ENCODE peak calls at places on chromosomes 6 and 20, in four cellular contexts. One of them, this sample, is unnamed. For H3K4me1, the result is how much of the 10 kb centered on the place peaks cover.

GRCh38 chr6:36160147-36160760 is 29.9 kb downstream of the MAPK13 start:
- DNase-seq in Panc1: no peak
- DNase-seq in PC-3: no peak
- DNase-seq in heart right ventricle: no peak
- DNase-seq in this sample: no peak

GRCh38 chr6:73328790-73329189 is 25.3 kb downstream of the DPPA5 start:
- DNase-seq in Panc1: no peak
- DNase-seq in PC-3: no peak
- DNase-seq in heart right ventricle: no peak
- DNase-seq in this sample: no peak

GRCh38 chr20:58907481-58908137 is 55.1 kb downstream of the GNAS start:
- DNase-seq in Panc1: peak
- DNase-seq in PC-3: peak
- DNase-seq in heart right ventricle: peak
- DNase-seq in this sample: no peak

GRCh38 chr6:3751730-3752537 is 421 bp upstream of the PXDC1 start:
- DNase-seq in Panc1: no peak
- DNase-seq in PC-3: peak
- DNase-seq in heart right ventricle: peak
- DNase-seq in this sample: peak

GRCh38 chr20:35447082-35447789 is 8.2 kb upstream of the CEP250 start:
- DNase-seq in Panc1: peak
- DNase-seq in PC-3: peak
- DNase-seq in heart right ventricle: peak
- DNase-seq in this sample: peak

GRCh38 chr20:62598761-62599194 is 43.5 kb upstream of the SLCO4A1 start:
- DNase-seq in Panc1: no peak
- DNase-seq in PC-3: peak
- DNase-seq in heart right ventricle: no peak
- DNase-seq in this sample: no peak

GRCh38 chr20:20237093-20237959 is 130.6 kb upstream of the INSM1 start:
- DNase-seq in Panc1: peak
- DNase-seq in PC-3: peak
- DNase-seq in heart right ventricle: no peak
- DNase-seq in this sample: no peak

GRCh38 chr20:2237059-2237458 is 58.7 kb upstream of the TGM3 start:
- DNase-seq in Panc1: peak
- DNase-seq in PC-3: peak
- DNase-seq in heart right ventricle: peak
- DNase-seq in this sample: no peak

GRCh38 chr6:24323632-24324337 is 34.1 kb downstream of the DCDC2 start:
- DNase-seq in Panc1: no peak
- DNase-seq in PC-3: peak
- DNase-seq in heart right ventricle: no peak
- DNase-seq in this sample: no peak

GRCh38 chr6:167501831-167502385 is 177.0 kb downstream of the TTLL2 start:
- DNase-seq in Panc1: peak
- DNase-seq in PC-3: peak
- DNase-seq in heart right ventricle: no peak
- DNase-seq in this sample: no peak

GRCh38 chr20:11274137-11274536 is 600.3 kb upstream of the JAG1 start:
- DNase-seq in Panc1: peak
- DNase-seq in PC-3: peak
- DNase-seq in heart right ventricle: no peak
- DNase-seq in this sample: no peak

GRCh38 chr6:53718597-53719460 is 53.3 kb upstream of the KLHL31 start:
- DNase-seq in Panc1: peak
- DNase-seq in PC-3: peak
- DNase-seq in heart right ventricle: no peak
- DNase-seq in this sample: no peak

GRCh38 chr6:36754582-36755434 is 57.2 kb downstream of the RAB44 start:
- DNase-seq in Panc1: no peak
- DNase-seq in PC-3: no peak
- DNase-seq in heart right ventricle: no peak
- DNase-seq in this sample: no peak

GRCh38 chr6:67221226-67221625 is 1413.9 kb upstream of the ADGRB3 start:
- DNase-seq in Panc1: no peak
- DNase-seq in PC-3: peak
- DNase-seq in heart right ventricle: no peak
- DNase-seq in this sample: no peak

GRCh38 chr6:44123544-44123943 is 3.7 kb downstream of the MRPL14 start:
- DNase-seq in Panc1: no peak
- DNase-seq in PC-3: no peak
- DNase-seq in heart right ventricle: no peak
- DNase-seq in this sample: no peak

GRCh38 chr6:43982084-43982625 is 145.1 kb downstream of the MRPL14 start:
- DNase-seq in Panc1: no peak
- DNase-seq in PC-3: no peak
- DNase-seq in heart right ventricle: no peak
- DNase-seq in this sample: no peak

GRCh38 chr6:37142047-37142614 is 27.8 kb upstream of the PIM1 start:
- DNase-seq in Panc1: no peak
- DNase-seq in PC-3: no peak
- DNase-seq in heart right ventricle: no peak
- DNase-seq in this sample: no peak

GRCh38 chr6:41939848-41940758 is 1.5 kb downstream of the CCND3 start:
- DNase-seq in Panc1: no peak
- DNase-seq in PC-3: peak
- DNase-seq in heart right ventricle: peak
- DNase-seq in this sample: peak

GRCh38 chr6:53750112-53750511 is 44.7 kb upstream of the LRRC1 start:
- DNase-seq in Panc1: no peak
- DNase-seq in PC-3: no peak
- DNase-seq in heart right ventricle: no peak
- DNase-seq in this sample: no peak

GRCh38 chr6:142377112-142377848 is 75.5 kb downstream of the ADGRG6 start:
- DNase-seq in Panc1: no peak
- DNase-seq in PC-3: peak
- DNase-seq in heart right ventricle: peak
- DNase-seq in this sample: no peak

GRCh38 chr6:24988562-24988961 is 52.8 kb upstream of the RIPOR2 start:
- DNase-seq in Panc1: no peak
- DNase-seq in PC-3: no peak
- DNase-seq in heart right ventricle: no peak
- DNase-seq in this sample: no peak

GRCh38 chr6:131199568-131200272 is 64.5 kb downstream of the AKAP7 start:
- DNase-seq in Panc1: peak
- DNase-seq in PC-3: peak
- DNase-seq in heart right ventricle: no peak
- DNase-seq in this sample: no peak

GRCh38 chr6:118501816-118502568 is 46.1 kb upstream of the PLN start:
- DNase-seq in Panc1: no peak
- DNase-seq in PC-3: no peak
- DNase-seq in heart right ventricle: no peak
- DNase-seq in this sample: no peak

GRCh38 chr6:44161997-44162338 is 3.3 kb downstream of the CAPN11 start:
- DNase-seq in Panc1: no peak
- DNase-seq in PC-3: peak
- DNase-seq in heart right ventricle: no peak
- DNase-seq in this sample: no peak

GRCh38 chr20:11108102-11108842 is 434.5 kb upstream of the JAG1 start:
- DNase-seq in Panc1: no peak
- DNase-seq in PC-3: no peak
- DNase-seq in heart right ventricle: peak
- DNase-seq in this sample: no peak

GRCh38 chr20:44910690-44911262 is 916 bp downstream of the PABPC1L start:
- DNase-seq in Panc1: no peak
- DNase-seq in PC-3: peak
- DNase-seq in heart right ventricle: no peak
- DNase-seq in this sample: no peak

GRCh38 chr20:44909872-44910689 is at the start of gene PABPC1L:
- DNase-seq in Panc1: no peak
- DNase-seq in PC-3: peak
- DNase-seq in heart right ventricle: peak
- DNase-seq in this sample: peak

GRCh38 chr20:44911264-44911921 is 1.5 kb downstream of the PABPC1L start:
- DNase-seq in Panc1: no peak
- DNase-seq in PC-3: peak
- DNase-seq in heart right ventricle: no peak
- DNase-seq in this sample: peak

GRCh38 chr20:44912189-44912588 is 2.3 kb downstream of the PABPC1L start:
- DNase-seq in Panc1: no peak
- DNase-seq in PC-3: no peak
- DNase-seq in heart right ventricle: no peak
- DNase-seq in this sample: no peak

GRCh38 chr20:44908987-44909871 is 631 bp upstream of the PABPC1L start:
- DNase-seq in Panc1: no peak
- DNase-seq in PC-3: peak
- DNase-seq in heart right ventricle: no peak
- DNase-seq in this sample: no peak
- H3K4me3 ChIP-seq in Panc1: peak
- H3K4me3 ChIP-seq in PC-3: peak
- H3K4me3 ChIP-seq in heart right ventricle: peak
- H3K4me3 ChIP-seq in this sample: peak

GRCh38 chr6:106772270-106773142 is 143.1 kb downstream of the QRSL1 start:
- DNase-seq in Panc1: no peak
- DNase-seq in PC-3: no peak
- DNase-seq in heart right ventricle: no peak
- DNase-seq in this sample: no peak
- H3K27ac ChIP-seq in Panc1: no peak
- H3K27ac ChIP-seq in PC-3: no peak
- H3K27ac ChIP-seq in heart right ventricle: no peak
- H3K27ac ChIP-seq in this sample: no peak

DNA sequence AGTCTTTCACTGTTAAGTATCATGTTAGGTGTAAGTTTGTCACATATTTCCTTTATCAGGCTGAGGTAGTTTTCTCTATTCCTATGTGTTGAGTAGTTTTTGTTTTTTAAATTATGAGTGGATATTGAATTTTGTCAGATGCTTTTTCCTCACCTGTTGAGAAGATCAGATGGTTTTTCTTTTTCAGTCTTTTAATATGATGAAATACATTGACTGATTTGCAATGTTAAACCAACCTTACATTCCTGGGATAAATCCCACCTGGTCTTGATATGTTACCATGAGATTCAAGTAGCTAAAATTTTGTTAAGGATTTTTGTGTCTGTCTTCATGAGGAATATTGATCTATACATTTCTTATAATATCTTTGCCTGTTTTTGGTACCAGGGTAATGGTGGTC is 52.1 kb downstream of the FOXO3 start:
- DNase-seq in Panc1: no peak
- DNase-seq in PC-3: no peak
- DNase-seq in heart right ventricle: no peak
- DNase-seq in this sample: no peak
- H3K4me1 ChIP-seq in Panc1: under half
- H3K4me1 ChIP-seq in PC-3: under half
- H3K4me1 ChIP-seq in heart right ventricle: half or more
- H3K4me1 ChIP-seq in this sample: under half

DNA sequence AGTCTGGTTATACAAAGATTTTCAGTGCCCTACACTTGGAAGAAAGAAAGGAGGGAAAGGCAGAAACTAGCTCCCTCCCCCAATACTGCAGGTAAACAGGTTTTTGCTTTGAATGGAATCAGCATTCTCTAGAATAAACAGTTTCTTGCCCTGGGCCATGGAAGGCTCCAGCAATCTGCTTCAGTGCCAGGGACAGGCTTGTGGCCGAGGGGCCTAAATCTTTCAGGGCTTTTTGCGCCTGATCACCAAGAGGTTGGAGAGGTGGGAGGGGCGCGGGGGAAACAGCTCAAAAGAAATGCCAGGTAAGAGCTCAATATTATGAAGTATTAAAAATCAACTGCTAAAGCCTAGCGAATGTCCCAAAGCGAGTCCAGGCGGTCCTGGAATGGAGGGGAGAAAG is 23.8 kb downstream of the TFAP2B start:
- DNase-seq in Panc1: no peak
- DNase-seq in PC-3: no peak
- DNase-seq in heart right ventricle: no peak
- DNase-seq in this sample: no peak
- H3K4me3 ChIP-seq in Panc1: no peak
- H3K4me3 ChIP-seq in PC-3: no peak
- H3K4me3 ChIP-seq in heart right ventricle: no peak
- H3K4me3 ChIP-seq in this sample: no peak

DNA sequence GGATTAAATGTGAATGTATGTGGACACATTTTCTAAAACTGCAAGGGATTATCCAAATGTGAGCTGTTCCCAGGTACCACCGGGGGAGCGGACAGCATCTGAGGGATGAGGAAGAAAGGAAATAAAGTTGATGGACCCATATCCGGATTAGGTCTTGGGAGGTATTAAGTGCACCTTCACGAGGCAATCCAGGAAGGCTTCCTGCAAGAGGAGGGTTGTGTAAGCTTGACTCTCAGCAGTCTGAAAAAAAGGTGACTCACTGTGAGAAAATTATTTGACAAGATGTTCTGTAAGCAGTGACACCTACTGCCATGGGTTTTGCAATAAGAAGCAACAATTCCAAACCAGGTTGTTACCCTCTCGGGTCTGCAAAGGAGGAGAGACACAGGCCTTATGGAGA is 55.0 kb upstream of the LRFN2 start:
- DNase-seq in Panc1: no peak
- DNase-seq in PC-3: no peak
- DNase-seq in heart right ventricle: no peak
- DNase-seq in this sample: no peak
- H3K27ac ChIP-seq in Panc1: no peak
- H3K27ac ChIP-seq in PC-3: no peak
- H3K27ac ChIP-seq in heart right ventricle: no peak
- H3K27ac ChIP-seq in this sample: no peak